ENCODE peak calls at places on chromosomes 16 and 17, in seven cellular contexts. N, P, I, J, S, H and G are unnamed samples.

GRCh38 chr17:74543406-74543805 is 2.5 kb downstream of the CD300C start:
- DNase-seq in J (no peak), S (no peak), N (no peak), P (no peak), I (no peak), H (no peak), G (no peak)

GRCh38 chr17:74360993-74361612 is 565 bp downstream of the BTBD17 start:
- DNase-seq in J (no peak), P (no peak), H (no peak), I (no peak), S (no peak), N (no peak), G (no peak)

GRCh38 chr16:56193951-56194726 is 2.9 kb downstream of the GNAO1 start:
- DNase-seq in I (peak), J (peak), H (peak), P (no peak), S (peak), N (peak), G (no peak)

GRCh38 chr16:5639531-5639930 is 541.9 kb upstream of the EEF2KMT start:
- DNase-seq in H (no peak), J (no peak), P (no peak), I (no peak), S (no peak), N (no peak), G (no peak)

GRCh38 chr16:59702531-59702930 is 968.4 kb upstream of the GOT2 start:
- DNase-seq in N (no peak), H (no peak), I (no peak), P (no peak), S (no peak), J (no peak), G (no peak)

GRCh38 chr16:72443809-72444208 is 271.9 kb upstream of the PMFBP1 start:
- DNase-seq in S (no peak), N (no peak), H (no peak), I (no peak), J (no peak), P (no peak), G (no peak)

GRCh38 chr16:20901441-20902112 is 1.0 kb downstream of the LYRM1 start:
- DNase-seq in P (no peak), H (no peak), I (peak), N (no peak), S (peak), J (peak), G (no peak)

GRCh38 chr16:80971814-80972213 is 34.9 kb downstream of the CMC2 start:
- DNase-seq in J (no peak), P (no peak), N (no peak), I (no peak), H (peak), S (no peak), G (no peak)

GRCh38 chr16:56334761-56335160 is 90.6 kb downstream of the AMFR start:
- DNase-seq in H (no peak), N (no peak), P (no peak), I (no peak), J (no peak), S (no peak), G (no peak)

GRCh38 chr16:87581867-87582220 is 20.5 kb upstream of the JPH3 start:
- DNase-seq in I (peak), S (peak), H (peak), P (peak), J (no peak), N (no peak), G (no peak)

DNA sequence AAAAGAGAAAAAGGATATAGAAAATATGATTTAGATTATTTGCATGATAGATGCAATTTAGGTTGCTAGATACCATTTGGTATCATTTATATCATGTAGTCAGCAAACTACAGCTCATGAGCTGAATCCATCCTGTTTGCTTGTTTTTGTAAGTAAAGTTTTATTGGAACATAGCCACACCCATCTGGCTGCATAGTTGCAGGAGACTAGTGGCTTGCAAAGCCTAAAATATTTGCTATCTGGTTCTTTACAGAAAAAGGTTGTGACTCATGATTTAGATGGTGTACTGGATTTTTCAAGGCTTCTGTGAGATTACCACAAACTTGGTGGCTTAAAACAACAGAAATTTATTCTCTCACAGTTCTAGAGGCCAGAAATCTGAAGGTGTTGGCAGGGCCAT is 49.9 kb downstream of the MAP2K4 start:
- DNase-seq in I (no peak), H (no peak), S (no peak), J (no peak), N (no peak), P (no peak), G (no peak)
- TF ChIP-seq YY1 in I (no peak), H (no peak), S (no peak), J (no peak), N (no peak), P (no peak), G (no peak)

DNA sequence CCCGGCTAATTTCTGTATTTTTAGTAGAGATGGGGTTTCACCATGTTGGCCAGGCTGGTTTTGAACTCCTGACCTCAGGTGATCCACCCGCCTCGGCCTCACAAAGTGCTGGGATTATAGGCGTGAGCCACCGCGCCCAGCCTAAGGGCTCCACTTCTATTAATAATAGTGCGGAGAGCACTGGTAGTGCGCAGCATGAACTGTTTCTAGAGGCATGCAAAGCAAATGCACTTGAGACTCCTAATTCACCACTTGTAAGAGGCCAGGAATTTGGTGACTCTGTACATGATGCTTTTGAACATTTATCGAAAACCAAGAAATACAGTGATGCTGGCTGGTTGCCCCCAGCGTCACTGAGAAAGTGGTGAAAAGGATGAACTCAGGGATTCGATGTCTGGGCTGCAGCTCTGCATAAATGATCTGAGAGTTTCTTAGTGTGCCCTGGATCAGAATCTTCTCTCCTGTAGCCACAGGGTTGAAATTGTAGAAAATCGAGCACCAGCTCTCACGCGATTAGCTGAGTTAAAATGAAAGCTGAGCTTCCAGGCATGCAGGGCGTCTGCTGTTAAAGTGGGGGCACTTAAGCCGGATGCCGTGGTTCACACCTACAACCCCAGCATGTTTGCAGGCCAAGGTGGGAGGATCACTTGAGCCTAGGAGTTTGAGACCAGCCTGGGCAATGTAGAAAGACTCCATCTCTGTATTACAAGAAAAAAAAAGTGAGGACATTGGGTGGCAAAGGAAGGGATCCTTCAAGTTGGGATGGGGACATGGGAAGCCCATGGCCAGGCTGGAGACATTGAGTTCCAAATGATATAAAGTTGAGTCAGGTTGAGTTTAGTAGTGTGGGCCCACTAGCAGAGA is 4.8 kb downstream of the RNF213 start:
- DNase-seq in H (no peak), J (no peak), I (no peak), S (no peak), P (no peak), N (no peak), G (peak)
- TF ChIP-seq YY1 in H (no peak), J (no peak), I (no peak), S (no peak), P (no peak), N (no peak), G (peak)

GRCh38 chr16:69890891-69891282 is 60.2 kb upstream of the CLEC18A start:
- DNase-seq in I (no peak), N (no peak), H (no peak), S (no peak), J (no peak), P (no peak), G (no peak)

GRCh38 chr16:69892378-69892777 is 58.8 kb upstream of the CLEC18A start:
- DNase-seq in I (no peak), N (no peak), P (no peak), J (no peak), H (no peak), S (no peak), G (no peak)

GRCh38 chr16:69889295-69889964 is 61.7 kb upstream of the CLEC18A start:
- DNase-seq in I (no peak), S (no peak), H (no peak), P (no peak), J (no peak), N (no peak), G (no peak)

GRCh38 chr16:69888005-69888560 is 63.1 kb upstream of the CLEC18A start:
- DNase-seq in N (no peak), J (no peak), S (no peak), H (no peak), P (no peak), I (no peak), G (peak)

GRCh38 chr16:69890114-69890890 is 60.8 kb upstream of the CLEC18A start:
- DNase-seq in H (no peak), S (no peak), N (no peak), P (no peak), I (peak), J (peak), G (no peak)
- TF ChIP-seq YY1 in H (no peak), S (no peak), N (peak), P (no peak), I (no peak), J (peak), G (no peak)

DNA sequence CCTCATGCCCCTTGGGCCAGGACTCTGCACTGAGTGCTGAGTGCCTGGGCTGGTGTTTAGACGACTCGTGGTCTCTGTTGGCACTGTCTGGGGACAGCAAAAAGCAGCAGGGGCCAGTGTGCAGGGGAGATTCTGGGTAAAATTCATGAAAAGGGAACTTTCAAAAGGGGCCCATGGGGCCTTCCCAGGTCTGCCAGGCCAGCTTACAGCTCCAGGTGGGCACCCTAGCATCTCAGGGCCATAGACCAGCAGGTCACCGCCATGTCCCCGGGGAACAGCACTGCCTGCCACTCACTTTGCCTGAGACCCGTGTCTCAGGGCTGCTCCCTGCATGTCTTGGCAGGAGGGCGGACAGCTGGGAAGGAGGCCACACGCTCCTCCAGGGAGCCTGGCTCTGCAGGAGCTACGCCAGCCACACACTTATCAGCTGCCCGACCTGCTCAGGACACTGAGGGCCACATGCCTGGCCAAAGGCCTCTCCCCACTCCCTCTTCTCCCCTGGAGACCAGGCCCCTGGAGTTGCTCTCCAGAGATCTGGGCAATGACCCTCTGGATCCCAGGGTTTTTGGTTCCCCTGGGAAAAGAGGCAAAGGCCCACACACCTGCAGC is 8.8 kb upstream of the FASN start:
- DNase-seq in I (no peak), N (no peak), J (no peak), H (no peak), P (no peak), S (no peak), G (no peak)
- TF ChIP-seq YY1 in I (no peak), N (no peak), J (no peak), H (no peak), P (no peak), S (no peak), G (no peak)

DNA sequence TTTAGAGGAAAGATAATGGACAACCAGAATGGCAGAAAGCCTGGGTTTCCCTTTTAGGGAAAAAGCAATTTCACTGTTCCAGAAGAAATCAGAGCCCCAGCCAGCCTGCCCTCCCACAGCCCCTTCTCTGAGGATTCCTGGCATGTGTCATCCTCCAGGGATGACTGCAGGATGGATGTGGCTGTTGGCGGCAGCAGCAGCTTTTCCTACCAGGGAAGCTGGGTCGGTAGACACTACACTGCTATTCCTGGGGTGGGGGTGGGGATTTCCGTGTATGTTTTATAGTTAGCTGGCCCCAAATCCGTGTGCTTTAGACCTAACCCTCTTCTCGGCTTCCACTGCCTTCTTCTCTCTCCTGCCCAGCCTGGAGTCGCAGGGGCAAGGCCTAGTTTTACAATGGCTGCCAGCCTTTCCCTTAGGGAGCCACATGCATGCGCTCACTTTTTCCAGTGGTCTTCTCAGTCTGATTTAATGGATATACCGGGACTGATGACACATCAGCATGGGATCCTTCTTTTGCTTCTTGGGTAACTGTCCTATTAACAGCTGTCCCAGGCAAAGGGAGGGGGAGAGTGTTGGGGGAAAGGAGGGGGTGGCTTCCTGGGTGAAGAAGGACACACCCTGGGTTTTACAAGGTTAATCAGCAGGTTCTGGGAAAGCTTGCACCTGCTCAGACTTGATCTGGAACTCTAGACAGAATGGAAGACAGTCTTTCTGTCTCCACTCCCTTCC is 2.7 kb upstream of the NFE2L1 start:
- DNase-seq in S (no peak), H (peak), N (no peak), I (no peak), J (no peak), P (no peak), G (no peak)
- TF ChIP-seq YY1 in S (no peak), H (no peak), N (no peak), I (no peak), J (no peak), P (no peak), G (no peak)

GRCh38 chr16:83296505-83296904 is 511.3 kb upstream of the HSBP1 start:
- DNase-seq in I (no peak), P (no peak), H (no peak), S (no peak), J (no peak), N (no peak), G (no peak)
- TF ChIP-seq YY1 in I (no peak), P (no peak), H (no peak), S (no peak), J (no peak), N (no peak), G (no peak)

DNA sequence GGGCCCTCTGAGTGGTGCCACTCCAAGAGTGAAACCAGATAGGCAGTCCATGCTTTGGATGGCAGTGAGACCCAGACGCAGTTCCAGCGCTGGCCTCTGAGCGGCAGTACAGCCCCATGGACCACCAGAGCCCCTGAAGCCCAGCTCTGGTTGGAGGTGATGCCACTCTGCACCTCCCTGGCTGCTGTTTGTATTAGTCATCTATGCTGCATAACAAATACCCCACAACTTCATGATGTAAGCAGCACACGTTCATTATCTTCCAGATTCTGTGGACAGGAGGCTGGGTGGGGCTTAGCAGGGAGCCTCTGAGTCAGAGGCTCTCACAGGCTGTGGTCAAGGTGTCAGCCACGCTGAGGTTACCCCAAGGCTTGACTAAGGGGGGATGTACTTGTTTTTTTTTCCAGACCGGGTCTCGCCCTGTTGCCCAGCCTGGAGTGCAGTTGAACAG is 5.1 kb upstream of the NME4 start:
- DNase-seq in S (peak), I (peak), N (peak), J (peak), H (peak), P (no peak), G (no peak)
- TF ChIP-seq YY1 in S (no peak), I (no peak), N (no peak), J (no peak), H (no peak), P (no peak), G (peak)

GRCh38 chr16:3188925-3189825 is 1.2 kb downstream of the OR1F1 start:
- DNase-seq in H (peak), J (no peak), P (no peak), I (peak), N (no peak), S (peak), G (no peak)
- TF ChIP-seq YY1 in H (no peak), J (no peak), P (no peak), I (peak), N (no peak), S (no peak), G (no peak)

GRCh38 chr16:57952909-57953308 is 18.0 kb downstream of the CNGB1 start:
- DNase-seq in H (no peak), I (no peak), N (no peak), J (no peak), S (no peak), P (no peak), G (no peak)
- TF ChIP-seq YY1 in H (no peak), I (no peak), N (no peak), J (no peak), S (no peak), P (no peak), G (no peak)